ENCODE peak calls at places on chromosomes 3 and 15, in seven cellular contexts. One of them, this sample, is unnamed.

GRCh38 chr3:159829056-159829995 is 159.3 kb upstream of the IL12A start:
- DNase-seq in IMR-90: peak
- DNase-seq in H9: no peak
- DNase-seq in mesendoderm: no peak
- DNase-seq in neuronal stem cell: no peak
- DNase-seq in mesenchymal stem cell: peak
- DNase-seq in H1: no peak
- DNase-seq in this sample: no peak

GRCh38 chr3:59318881-59319280 is 269.1 kb upstream of the CFAP20DC start:
- DNase-seq in IMR-90: no peak
- DNase-seq in H9: no peak
- DNase-seq in mesendoderm: no peak
- DNase-seq in neuronal stem cell: no peak
- DNase-seq in mesenchymal stem cell: no peak
- DNase-seq in H1: no peak
- DNase-seq in this sample: no peak

GRCh38 chr3:123678108-123678511 is 93.3 kb upstream of the HACD2 start:
- DNase-seq in IMR-90: peak
- DNase-seq in H9: no peak
- DNase-seq in mesendoderm: no peak
- DNase-seq in neuronal stem cell: no peak
- DNase-seq in mesenchymal stem cell: peak
- DNase-seq in H1: no peak
- DNase-seq in this sample: no peak

GRCh38 chr15:83993591-83993990 is 242.0 kb upstream of the GOLGA6L4 start:
- DNase-seq in IMR-90: no peak
- DNase-seq in H9: no peak
- DNase-seq in mesendoderm: peak
- DNase-seq in neuronal stem cell: no peak
- DNase-seq in mesenchymal stem cell: no peak
- DNase-seq in H1: no peak
- DNase-seq in this sample: no peak

GRCh38 chr3:25787689-25788088 is 2.2 kb upstream of the OXSM start:
- DNase-seq in IMR-90: no peak
- DNase-seq in H9: no peak
- DNase-seq in mesendoderm: no peak
- DNase-seq in neuronal stem cell: no peak
- DNase-seq in mesenchymal stem cell: no peak
- DNase-seq in H1: no peak
- DNase-seq in this sample: no peak

GRCh38 chr3:14516738-14517345 is 23.3 kb downstream of the GRIP2 start:
- DNase-seq in IMR-90: no peak
- DNase-seq in H9: peak
- DNase-seq in mesendoderm: no peak
- DNase-seq in neuronal stem cell: no peak
- DNase-seq in mesenchymal stem cell: no peak
- DNase-seq in H1: no peak
- DNase-seq in this sample: no peak

GRCh38 chr3:127791221-127791913 is 30.9 kb downstream of the MGLL start:
- DNase-seq in IMR-90: peak
- DNase-seq in H9: peak
- DNase-seq in mesendoderm: peak
- DNase-seq in neuronal stem cell: no peak
- DNase-seq in mesenchymal stem cell: peak
- DNase-seq in H1: no peak
- DNase-seq in this sample: peak

GRCh38 chr3:99638244-99638948 is at the start of gene COL8A1:
- DNase-seq in IMR-90: peak
- DNase-seq in H9: peak
- DNase-seq in mesendoderm: peak
- DNase-seq in neuronal stem cell: peak
- DNase-seq in mesenchymal stem cell: peak
- DNase-seq in H1: peak
- DNase-seq in this sample: peak

GRCh38 chr3:151439652-151440125 is 21.2 kb downstream of the IGSF10 start:
- DNase-seq in IMR-90: peak
- DNase-seq in H9: no peak
- DNase-seq in mesendoderm: peak
- DNase-seq in neuronal stem cell: peak
- DNase-seq in mesenchymal stem cell: peak
- DNase-seq in H1: no peak
- DNase-seq in this sample: peak

GRCh38 chr3:195542261-195542660 is 864 bp downstream of the PPP1R2 start:
- DNase-seq in IMR-90: no peak
- DNase-seq in H9: no peak
- DNase-seq in mesendoderm: no peak
- DNase-seq in neuronal stem cell: no peak
- DNase-seq in mesenchymal stem cell: peak
- DNase-seq in H1: no peak
- DNase-seq in this sample: no peak

GRCh38 chr3:123039178-123039577 is 11.6 kb upstream of the SEMA5B start:
- DNase-seq in IMR-90: no peak
- DNase-seq in H9: no peak
- DNase-seq in mesendoderm: no peak
- DNase-seq in neuronal stem cell: no peak
- DNase-seq in mesenchymal stem cell: no peak
- DNase-seq in H1: no peak
- DNase-seq in this sample: no peak

GRCh38 chr3:41450416-41451231 is 251.3 kb downstream of the CTNNB1 start:
- DNase-seq in IMR-90: no peak
- DNase-seq in H9: no peak
- DNase-seq in mesendoderm: peak
- DNase-seq in neuronal stem cell: no peak
- DNase-seq in mesenchymal stem cell: no peak
- DNase-seq in H1: no peak
- DNase-seq in this sample: no peak

GRCh38 chr3:110664148-110664547 is 407.5 kb upstream of the NECTIN3 start:
- DNase-seq in IMR-90: no peak
- DNase-seq in H9: no peak
- DNase-seq in mesendoderm: no peak
- DNase-seq in neuronal stem cell: no peak
- DNase-seq in mesenchymal stem cell: no peak
- DNase-seq in H1: no peak
- DNase-seq in this sample: no peak

GRCh38 chr3:105137911-105138310 is 228.8 kb upstream of the ALCAM start:
- DNase-seq in IMR-90: peak
- DNase-seq in H9: no peak
- DNase-seq in mesendoderm: no peak
- DNase-seq in neuronal stem cell: no peak
- DNase-seq in mesenchymal stem cell: no peak
- DNase-seq in H1: no peak
- DNase-seq in this sample: no peak

GRCh38 chr3:171126478-171127214 is 100.1 kb upstream of the SLC2A2 start:
- DNase-seq in IMR-90: no peak
- DNase-seq in H9: no peak
- DNase-seq in mesendoderm: no peak
- DNase-seq in neuronal stem cell: no peak
- DNase-seq in mesenchymal stem cell: no peak
- DNase-seq in H1: no peak
- DNase-seq in this sample: no peak

GRCh38 chr3:38488949-38489348 is 7.2 kb upstream of the EXOG start:
- DNase-seq in IMR-90: no peak
- DNase-seq in H9: no peak
- DNase-seq in mesendoderm: no peak
- DNase-seq in neuronal stem cell: no peak
- DNase-seq in mesenchymal stem cell: no peak
- DNase-seq in H1: no peak
- DNase-seq in this sample: no peak

GRCh38 chr3:183260167-183260904 is 7.3 kb downstream of the B3GNT5 start:
- DNase-seq in IMR-90: no peak
- DNase-seq in H9: no peak
- DNase-seq in mesendoderm: no peak
- DNase-seq in neuronal stem cell: no peak
- DNase-seq in mesenchymal stem cell: no peak
- DNase-seq in H1: no peak
- DNase-seq in this sample: peak

GRCh38 chr3:183262979-183263378 is 9.9 kb downstream of the B3GNT5 start:
- DNase-seq in IMR-90: no peak
- DNase-seq in H9: no peak
- DNase-seq in mesendoderm: no peak
- DNase-seq in neuronal stem cell: no peak
- DNase-seq in mesenchymal stem cell: no peak
- DNase-seq in H1: no peak
- DNase-seq in this sample: no peak

GRCh38 chr3:183259621-183260020 is 6.6 kb downstream of the B3GNT5 start:
- DNase-seq in IMR-90: no peak
- DNase-seq in H9: no peak
- DNase-seq in mesendoderm: no peak
- DNase-seq in neuronal stem cell: no peak
- DNase-seq in mesenchymal stem cell: no peak
- DNase-seq in H1: no peak
- DNase-seq in this sample: no peak

GRCh38 chr3:183259087-183259486 is 6.0 kb downstream of the B3GNT5 start:
- DNase-seq in IMR-90: no peak
- DNase-seq in H9: no peak
- DNase-seq in mesendoderm: no peak
- DNase-seq in neuronal stem cell: no peak
- DNase-seq in mesenchymal stem cell: no peak
- DNase-seq in H1: no peak
- DNase-seq in this sample: no peak

GRCh38 chr3:183261103-183261502 is 8.1 kb downstream of the B3GNT5 start:
- DNase-seq in IMR-90: no peak
- DNase-seq in H9: no peak
- DNase-seq in mesendoderm: no peak
- DNase-seq in neuronal stem cell: no peak
- DNase-seq in mesenchymal stem cell: no peak
- DNase-seq in H1: no peak
- DNase-seq in this sample: no peak
- H3K9ac ChIP-seq in IMR-90: no peak
- H3K9ac ChIP-seq in H9: no peak
- H3K9ac ChIP-seq in mesendoderm: no peak
- H3K9ac ChIP-seq in neuronal stem cell: no peak
- H3K9ac ChIP-seq in mesenchymal stem cell: no peak
- H3K9ac ChIP-seq in H1: no peak
- H3K9ac ChIP-seq in this sample: no peak

GRCh38 chr3:153038779-153039178 is 123.2 kb upstream of the RAP2B start:
- DNase-seq in IMR-90: no peak
- DNase-seq in H9: no peak
- DNase-seq in mesendoderm: no peak
- DNase-seq in neuronal stem cell: no peak
- DNase-seq in mesenchymal stem cell: no peak
- DNase-seq in H1: no peak
- DNase-seq in this sample: no peak
- H4K8ac ChIP-seq in IMR-90: no peak
- H4K8ac ChIP-seq in H9: no peak
- H4K8ac ChIP-seq in mesendoderm: no peak
- H4K8ac ChIP-seq in neuronal stem cell: no peak
- H4K8ac ChIP-seq in mesenchymal stem cell: no peak
- H4K8ac ChIP-seq in H1: no peak
- H4K8ac ChIP-seq in this sample: no peak

GRCh38 chr3:43647331-43648166 is 25.7 kb upstream of the ANO10 start:
- DNase-seq in IMR-90: no peak
- DNase-seq in H9: no peak
- DNase-seq in mesendoderm: peak
- DNase-seq in neuronal stem cell: no peak
- DNase-seq in mesenchymal stem cell: no peak
- DNase-seq in H1: no peak
- DNase-seq in this sample: no peak

GRCh38 chr3:43644443-43644842 is 22.6 kb upstream of the ANO10 start:
- DNase-seq in IMR-90: no peak
- DNase-seq in H9: no peak
- DNase-seq in mesendoderm: peak
- DNase-seq in neuronal stem cell: no peak
- DNase-seq in mesenchymal stem cell: no peak
- DNase-seq in H1: no peak
- DNase-seq in this sample: no peak

GRCh38 chr3:43649365-43649968 is 27.7 kb upstream of the ANO10 start:
- DNase-seq in IMR-90: no peak
- DNase-seq in H9: peak
- DNase-seq in mesendoderm: peak
- DNase-seq in neuronal stem cell: peak
- DNase-seq in mesenchymal stem cell: no peak
- DNase-seq in H1: no peak
- DNase-seq in this sample: no peak

GRCh38 chr3:43648957-43649356 is 27.1 kb upstream of the ANO10 start:
- DNase-seq in IMR-90: no peak
- DNase-seq in H9: no peak
- DNase-seq in mesendoderm: no peak
- DNase-seq in neuronal stem cell: no peak
- DNase-seq in mesenchymal stem cell: no peak
- DNase-seq in H1: no peak
- DNase-seq in this sample: no peak

DNA sequence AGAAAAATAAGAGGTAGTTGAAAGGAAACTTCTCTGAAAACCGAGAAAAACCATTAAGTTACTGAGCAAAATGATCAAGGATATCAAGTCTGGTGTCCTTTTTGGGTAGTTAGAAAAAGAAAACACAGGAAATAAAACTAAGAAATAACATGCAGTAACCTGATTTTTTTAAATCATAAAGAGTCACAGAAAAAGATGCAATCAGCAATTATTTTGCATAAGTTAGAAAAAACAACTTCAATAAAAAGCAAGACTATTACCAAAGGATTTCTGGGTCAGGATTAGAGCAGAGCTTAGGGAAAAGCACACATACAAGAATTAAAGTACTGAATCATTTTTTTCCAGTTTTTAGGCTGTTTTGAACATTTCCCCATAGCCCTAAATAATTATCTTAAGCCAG is 28.5 kb upstream of the ANO10 start:
- DNase-seq in IMR-90: no peak
- DNase-seq in H9: no peak
- DNase-seq in mesendoderm: no peak
- DNase-seq in neuronal stem cell: no peak
- DNase-seq in mesenchymal stem cell: no peak
- DNase-seq in H1: no peak
- DNase-seq in this sample: no peak
- H3K9ac ChIP-seq in IMR-90: no peak
- H3K9ac ChIP-seq in H9: no peak
- H3K9ac ChIP-seq in mesendoderm: no peak
- H3K9ac ChIP-seq in neuronal stem cell: no peak
- H3K9ac ChIP-seq in mesenchymal stem cell: no peak
- H3K9ac ChIP-seq in H1: no peak
- H3K9ac ChIP-seq in this sample: no peak

GRCh38 chr3:180306155-180306554 is 269.4 kb upstream of the PEX5L start:
- DNase-seq in IMR-90: no peak
- DNase-seq in H9: no peak
- DNase-seq in mesendoderm: no peak
- DNase-seq in neuronal stem cell: no peak
- DNase-seq in mesenchymal stem cell: no peak
- DNase-seq in H1: no peak
- DNase-seq in this sample: no peak
- H4K8ac ChIP-seq in IMR-90: no peak
- H4K8ac ChIP-seq in H9: no peak
- H4K8ac ChIP-seq in mesendoderm: no peak
- H4K8ac ChIP-seq in neuronal stem cell: no peak
- H4K8ac ChIP-seq in mesenchymal stem cell: no peak
- H4K8ac ChIP-seq in H1: no peak
- H4K8ac ChIP-seq in this sample: no peak

DNA sequence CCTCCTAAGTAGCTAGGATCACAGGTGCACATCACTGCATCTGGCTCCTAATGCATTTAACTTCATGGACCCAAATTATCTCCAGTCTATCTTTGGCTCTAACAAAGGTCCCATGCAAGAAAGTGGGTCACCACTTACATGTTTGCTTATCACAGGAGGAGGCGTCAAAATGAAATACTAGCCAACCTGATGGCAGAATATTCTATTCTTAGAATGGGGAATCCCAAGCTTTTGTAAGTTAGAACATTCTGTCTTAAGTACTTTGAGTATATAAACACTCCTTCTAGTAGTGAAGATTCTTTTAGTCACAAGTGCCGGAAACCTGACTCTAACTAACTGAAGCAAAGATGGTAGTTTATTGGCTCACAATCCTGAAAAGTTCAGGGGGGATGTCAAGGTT is 72.0 kb upstream of the ADAMTS9 start:
- DNase-seq in IMR-90: peak
- DNase-seq in H9: no peak
- DNase-seq in mesendoderm: no peak
- DNase-seq in neuronal stem cell: no peak
- DNase-seq in mesenchymal stem cell: peak
- DNase-seq in H1: no peak
- DNase-seq in this sample: no peak
- H3K9ac ChIP-seq in IMR-90: no peak
- H3K9ac ChIP-seq in H9: no peak
- H3K9ac ChIP-seq in mesendoderm: no peak
- H3K9ac ChIP-seq in neuronal stem cell: no peak
- H3K9ac ChIP-seq in mesenchymal stem cell: no peak
- H3K9ac ChIP-seq in H1: no peak
- H3K9ac ChIP-seq in this sample: no peak